ENCODE peak calls at places on chromosomes 11 and 22, in five cellular contexts. S, T, Y, X and W are unnamed samples.

GRCh38 chr11:63547076-63547475 is 10.5 kb downstream of the PLAAT4 start:
- DNase-seq in S (no peak), X (no peak), T (no peak), Y (no peak), W (no peak)

GRCh38 chr11:131745405-131745804 is 375.0 kb downstream of the NTM start:
- DNase-seq in S (no peak), X (no peak), Y (no peak), T (no peak), W (no peak)

GRCh38 chr11:106216281-106216680 is 138.8 kb downstream of the AASDHPPT start:
- DNase-seq in X (no peak), Y (no peak), T (no peak), S (no peak), W (no peak)

GRCh38 chr11:65779919-65780769 is 632 bp downstream of the AP5B1 start:
- DNase-seq in X (peak), T (peak), Y (peak), S (peak), W (peak)

GRCh38 chr11:1073261-1073724 is 1.4 kb upstream of the MUC2 start:
- DNase-seq in T (peak), S (peak), X (peak), Y (peak), W (peak)

GRCh38 chr11:116960916-116961315 is 123.5 kb upstream of the APOA1 start:
- DNase-seq in S (no peak), Y (no peak), X (no peak), T (no peak), W (no peak)

GRCh38 chr22:24437820-24438328 is 10.5 kb downstream of the ADORA2A start:
- DNase-seq in Y (no peak), X (no peak), S (no peak), T (no peak), W (no peak)

GRCh38 chr11:11027271-11027670 is 169.4 kb upstream of the ZBED5 start:
- DNase-seq in S (no peak), Y (no peak), T (no peak), X (no peak), W (no peak)

GRCh38 chr11:88469828-88470227 is 132.3 kb upstream of the CTSC start:
- DNase-seq in S (no peak), T (no peak), X (no peak), Y (no peak), W (no peak)

GRCh38 chr11:16412525-16413194 is 56.3 kb upstream of the SOX6 start:
- DNase-seq in T (no peak), S (no peak), Y (no peak), X (no peak), W (no peak)

GRCh38 chr11:8830641-8831040 is 80.3 kb upstream of the AKIP1 start:
- DNase-seq in X (no peak), S (no peak), T (no peak), Y (no peak), W (no peak)

GRCh38 chr11:46918087-46918751 is at the start of gene LRP4:
- DNase-seq in T (peak), S (peak), Y (peak), X (no peak), W (no peak)

GRCh38 chr22:30923168-30923900 is 45.2 kb downstream of the MORC2 start:
- DNase-seq in X (no peak), S (no peak), Y (no peak), T (no peak), W (peak)

GRCh38 chr22:30127749-30128166 is 47.5 kb downstream of the HORMAD2 start:
- DNase-seq in S (no peak), T (no peak), Y (no peak), X (no peak), W (no peak)

GRCh38 chr11:114359342-114359741 is 41.0 kb downstream of the C11orf71 start:
- DNase-seq in Y (no peak), S (no peak), X (no peak), T (no peak), W (no peak)

GRCh38 chr22:33519140-33519973 is 400.9 kb downstream of the LARGE1 start:
- DNase-seq in X (peak), T (peak), S (peak), Y (peak), W (peak)

DNA sequence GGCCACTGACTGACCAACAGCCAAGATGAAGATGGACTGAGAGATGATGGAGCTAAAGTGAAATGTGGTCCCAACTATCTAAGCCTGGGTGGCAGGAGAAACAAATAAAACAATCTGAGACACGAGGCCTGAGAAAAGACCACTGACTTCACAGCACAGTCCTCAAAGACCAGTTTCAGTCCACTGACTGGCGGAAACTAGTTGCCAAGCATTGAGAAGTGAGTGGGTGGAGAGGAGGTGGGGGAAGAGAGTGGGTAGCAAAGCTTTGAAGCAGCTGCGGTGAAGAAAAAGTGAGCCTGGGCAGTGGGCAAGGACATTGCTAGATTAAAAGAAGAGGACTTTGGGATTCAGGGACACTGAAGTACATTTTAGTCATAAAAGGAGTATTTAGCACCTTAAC is 1.9 kb downstream of the MS4A1 start:
- DNase-seq in Y (no peak), X (no peak), S (no peak), T (no peak), W (no peak)
- TF ChIP-seq POLR2A in Y (no peak), X (no peak), S (no peak), T (no peak), W (no peak)

GRCh38 chr22:39519681-39520053 is 695 bp upstream of the ATF4 start:
- DNase-seq in T (peak), X (peak), S (peak), Y (peak), W (peak)
- TF ChIP-seq POLR2A in T (peak), X (peak), S (peak), Y (peak), W (no peak)

DNA sequence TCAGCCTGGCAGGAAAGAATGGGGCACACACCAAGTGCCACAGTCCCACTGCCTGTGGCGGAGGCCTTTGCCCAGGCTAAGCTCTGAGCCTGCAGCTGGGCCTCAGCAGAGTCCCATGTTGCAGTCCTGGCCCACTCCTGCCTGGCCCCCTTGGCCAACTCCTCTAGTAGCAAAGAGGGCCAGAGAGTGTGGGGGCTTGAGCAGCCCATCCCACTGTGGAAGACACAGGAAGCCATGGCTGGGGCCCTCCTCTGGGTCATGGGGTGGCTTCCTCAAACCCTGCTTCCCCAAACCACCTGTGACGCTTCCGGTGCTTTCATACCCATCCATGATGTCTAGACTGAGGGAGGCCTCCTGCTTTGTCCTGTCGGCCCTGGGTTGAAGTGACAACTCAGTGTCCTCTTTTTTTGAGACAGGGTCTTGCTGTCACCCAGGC is 5.8 kb downstream of the RPS19BP1 start:
- DNase-seq in Y (no peak), T (no peak), S (no peak), X (no peak), W (no peak)
- TF ChIP-seq POLR2A in Y (no peak), T (no peak), S (no peak), X (no peak), W (no peak)

DNA sequence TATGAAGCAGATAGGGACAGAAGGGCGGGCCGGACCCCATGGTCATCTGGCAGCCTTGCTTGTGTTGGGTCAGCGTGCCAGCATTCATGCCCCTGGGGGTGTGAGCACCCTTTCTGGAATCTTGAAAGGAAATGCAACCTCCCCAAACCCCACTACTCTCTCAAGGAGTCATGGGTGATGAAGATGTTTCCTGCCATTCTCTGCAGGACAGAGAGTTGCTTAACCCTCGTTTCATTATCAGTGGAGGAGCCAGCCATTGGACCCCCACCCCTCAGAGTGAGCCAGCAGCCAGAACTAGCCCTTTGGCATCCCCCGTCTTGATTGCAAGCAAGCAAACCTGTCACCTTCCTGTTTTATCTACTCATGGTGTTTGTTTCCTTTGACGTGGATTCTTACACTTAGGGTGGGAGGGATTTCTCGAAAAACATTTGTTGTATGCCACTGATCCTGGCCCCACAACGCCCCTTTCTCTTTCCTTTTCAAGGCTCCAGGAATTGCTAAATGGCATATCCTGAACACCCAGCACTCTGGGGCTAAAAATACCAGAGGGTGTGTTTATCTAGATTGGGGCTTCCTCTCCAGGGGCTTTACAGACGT is 258.3 kb downstream of the ETS1 start:
- DNase-seq in T (no peak), S (peak), Y (no peak), X (peak), W (no peak)
- TF ChIP-seq POLR2A in T (no peak), S (no peak), Y (no peak), X (no peak), W (no peak)

GRCh38 chr11:74719011-74719410 is 12.2 kb downstream of the CHRDL2 start:
- DNase-seq in T (no peak), X (no peak), Y (peak), S (no peak), W (no peak)
- TF ChIP-seq POLR2A in T (no peak), X (no peak), Y (no peak), S (no peak), W (no peak)

DNA sequence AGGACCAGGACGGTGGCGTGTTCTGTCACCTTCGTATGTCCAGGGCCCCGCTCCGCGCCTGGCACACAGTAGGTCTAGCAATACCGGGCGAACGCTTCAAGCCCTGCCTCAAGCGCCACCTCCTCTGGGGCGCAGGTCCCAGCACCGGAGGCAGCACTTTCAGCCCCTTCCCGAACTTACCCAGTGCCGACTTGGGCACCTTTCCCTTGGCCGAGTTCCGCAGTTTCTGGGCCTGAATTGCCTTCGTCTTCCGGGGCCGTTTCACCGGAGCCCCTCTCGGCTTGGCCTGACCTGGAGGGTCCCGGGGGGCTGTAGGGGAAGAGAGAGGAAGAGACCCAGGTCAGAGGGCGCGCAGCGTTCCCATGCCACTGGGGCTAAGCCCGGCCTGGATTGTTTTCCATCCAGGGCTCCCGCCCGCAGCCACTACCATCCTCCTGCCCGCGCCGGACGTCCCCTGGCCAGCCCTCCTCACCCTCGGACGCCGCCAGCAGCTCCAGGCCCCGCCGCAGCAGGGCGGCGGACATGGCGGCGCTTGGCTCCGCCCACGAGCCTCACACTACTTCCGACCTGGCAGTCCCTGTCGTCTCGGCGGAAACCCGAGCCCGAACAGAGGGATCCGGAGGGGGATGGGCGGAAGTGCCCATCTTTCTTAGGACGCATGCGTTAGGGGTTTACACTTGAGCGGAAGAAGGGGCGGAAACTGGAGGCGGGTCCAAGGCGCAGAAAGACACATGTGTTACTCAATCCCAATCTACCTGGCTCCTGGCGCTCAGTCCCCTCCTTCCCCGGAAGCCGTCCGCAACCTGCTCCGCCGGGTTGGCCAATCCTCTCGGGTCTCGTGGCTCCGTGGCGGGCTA is at the start of gene RPS19BP1:
- DNase-seq in X (peak), S (peak), Y (peak), T (peak), W (peak)
- TF ChIP-seq POLR2A in X (peak), S (peak), Y (peak), T (peak), W (peak)

GRCh38 chr11:71114124-71114851 is 138.1 kb downstream of the SHANK2 start:
- DNase-seq in Y (no peak), S (no peak), X (no peak), T (no peak), W (no peak)

GRCh38 chr11:71109586-71109985 is 142.8 kb downstream of the SHANK2 start:
- DNase-seq in X (no peak), T (no peak), S (no peak), Y (no peak), W (no peak)

GRCh38 chr11:71109186-71109585 is 143.2 kb downstream of the SHANK2 start:
- DNase-seq in Y (no peak), T (no peak), S (no peak), X (no peak), W (no peak)

GRCh38 chr11:71112990-71113389 is 139.4 kb downstream of the SHANK2 start:
- DNase-seq in X (no peak), Y (no peak), T (peak), S (no peak), W (no peak)

DNA sequence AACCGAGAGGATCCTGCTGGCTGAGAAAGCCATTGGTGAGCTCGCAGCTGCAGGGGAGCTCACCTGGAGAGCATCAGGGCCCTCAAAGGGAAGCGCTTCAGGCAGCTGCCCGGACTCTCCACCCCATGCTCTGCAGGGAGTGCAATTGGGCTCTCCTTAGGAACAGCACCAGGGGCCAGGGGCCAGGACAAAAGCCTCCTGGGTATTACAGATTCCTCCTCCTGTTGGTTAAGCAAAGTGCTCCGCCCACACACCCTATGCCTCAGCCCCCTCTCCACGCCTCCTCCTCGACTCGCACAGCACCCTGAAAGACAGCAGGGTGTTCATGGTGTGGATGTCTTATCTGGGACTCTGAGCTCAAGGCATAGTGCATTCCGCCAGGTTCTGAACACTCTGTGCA is 139.9 kb downstream of the SHANK2 start:
- DNase-seq in S (no peak), Y (no peak), X (no peak), T (no peak), W (no peak)
- TF ChIP-seq POLR2A in S (no peak), Y (no peak), X (no peak), T (no peak), W (no peak)

GRCh38 chr11:34053161-34053686 is 1.7 kb downstream of the CAPRIN1 start:
- DNase-seq in X (peak), T (peak), Y (peak), S (peak), W (peak)

GRCh38 chr11:34051349-34052035 is at the start of gene CAPRIN1:
- DNase-seq in X (peak), S (peak), T (peak), Y (peak), W (peak)

GRCh38 chr11:34050967-34051348 is 573 bp upstream of the CAPRIN1 start:
- DNase-seq in X (no peak), T (no peak), Y (no peak), S (no peak), W (no peak)

GRCh38 chr11:34052608-34053160 is 1.2 kb downstream of the CAPRIN1 start:
- DNase-seq in Y (peak), T (peak), X (peak), S (peak), W (peak)

DNA sequence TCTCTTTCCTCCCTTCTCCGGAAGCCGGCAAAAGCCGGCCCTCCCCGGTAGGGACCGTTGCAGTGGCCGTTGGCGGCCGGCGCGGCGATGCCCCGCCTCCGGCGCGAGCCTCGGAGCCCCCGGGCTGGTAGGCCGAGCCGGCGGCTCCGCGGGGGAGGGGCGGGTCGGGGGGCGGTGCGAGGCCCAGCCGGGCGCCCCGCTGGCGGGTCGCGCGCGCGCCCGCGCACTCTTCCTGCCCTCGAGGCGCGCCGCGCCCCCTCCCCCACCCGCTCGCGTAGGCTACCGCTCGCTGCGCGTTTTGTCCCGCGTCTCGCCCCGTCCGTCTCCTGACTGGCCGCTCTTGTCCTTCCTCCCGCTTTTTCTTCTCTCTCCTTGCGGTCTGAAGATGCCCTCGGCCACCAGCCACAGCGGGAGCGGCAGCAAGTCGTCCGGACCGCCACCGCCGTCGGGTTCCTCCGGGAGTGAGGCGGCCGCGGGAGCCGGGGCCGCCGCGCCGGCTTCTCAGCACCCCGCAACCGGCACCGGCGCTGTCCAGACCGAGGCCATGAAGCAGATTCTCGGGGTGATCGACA is 591 bp downstream of the CAPRIN1 start:
- DNase-seq in Y (peak), S (peak), T (peak), X (peak), W (peak)
- TF ChIP-seq POLR2A in Y (peak), S (peak), T (peak), X (no peak), W (no peak)

GRCh38 chr11:68905421-68906360 is 2.0 kb downstream of the IGHMBP2 start:
- DNase-seq in X (no peak), Y (no peak), S (no peak), T (peak), W (no peak)

GRCh38 chr11:68904458-68904847 is 762 bp downstream of the IGHMBP2 start:
- DNase-seq in S (no peak), X (no peak), T (no peak), Y (no peak), W (peak)

GRCh38 chr11:68903288-68903630 is 373 bp downstream of the MRPL21 start:
- DNase-seq in S (no peak), Y (no peak), X (no peak), T (no peak), W (no peak)

GRCh38 chr11:68900835-68901381 is 2.7 kb downstream of the MRPL21 start:
- DNase-seq in X (no peak), Y (no peak), T (no peak), S (no peak), W (no peak)

GRCh38 chr11:68903631-68904457 is at the start of the genes IGHMBP2 and MRPL21:
- DNase-seq in Y (peak), S (peak), X (peak), T (peak), W (peak)
- TF ChIP-seq POLR2A in Y (peak), S (peak), X (peak), T (peak), W (no peak)